ENCODE peak calls at places on chromosome 1, in eight cellular contexts. One of them, this sample, is unnamed.

GRCh38 chr1:62234709-62235108 is 40.1 kb downstream of the L1TD1 start:
- DNase-seq in left ventricle myocardium inferior: no peak
- DNase-seq in lower lobe of right lung: no peak
- DNase-seq in AG04450: no peak
- DNase-seq in cardiac muscle cell: no peak
- DNase-seq in IMR-90: no peak
- DNase-seq in upper lobe of left lung: no peak
- DNase-seq in brain microvascular endothelial cell: no peak
- DNase-seq in this sample: no peak

GRCh38 chr1:202952818-202953217 is 5.3 kb downstream of the ADIPOR1 start:
- DNase-seq in IMR-90: peak
- DNase-seq in AG04450: no peak
- DNase-seq in cardiac muscle cell: peak
- DNase-seq in left ventricle myocardium inferior: no peak
- DNase-seq in upper lobe of left lung: peak
- DNase-seq in brain microvascular endothelial cell: peak
- DNase-seq in lower lobe of right lung: peak
- DNase-seq in this sample: no peak

GRCh38 chr1:183238071-183238470 is 52.0 kb downstream of the LAMC2 start:
- DNase-seq in lower lobe of right lung: no peak
- DNase-seq in AG04450: no peak
- DNase-seq in left ventricle myocardium inferior: no peak
- DNase-seq in upper lobe of left lung: no peak
- DNase-seq in brain microvascular endothelial cell: peak
- DNase-seq in IMR-90: peak
- DNase-seq in cardiac muscle cell: peak
- DNase-seq in this sample: no peak

GRCh38 chr1:85898861-85899260 is 190.6 kb upstream of the ZNHIT6 start:
- DNase-seq in cardiac muscle cell: peak
- DNase-seq in AG04450: no peak
- DNase-seq in IMR-90: peak
- DNase-seq in brain microvascular endothelial cell: peak
- DNase-seq in left ventricle myocardium inferior: no peak
- DNase-seq in upper lobe of left lung: no peak
- DNase-seq in lower lobe of right lung: no peak
- DNase-seq in this sample: no peak

GRCh38 chr1:93079685-93080141 is 630 bp downstream of the MTF2 start:
- DNase-seq in AG04450: no peak
- DNase-seq in left ventricle myocardium inferior: no peak
- DNase-seq in cardiac muscle cell: peak
- DNase-seq in IMR-90: no peak
- DNase-seq in lower lobe of right lung: peak
- DNase-seq in brain microvascular endothelial cell: no peak
- DNase-seq in upper lobe of left lung: peak
- DNase-seq in this sample: no peak

GRCh38 chr1:184497962-184498723 is 111.3 kb downstream of the C1orf21 start:
- DNase-seq in brain microvascular endothelial cell: no peak
- DNase-seq in IMR-90: no peak
- DNase-seq in lower lobe of right lung: no peak
- DNase-seq in cardiac muscle cell: no peak
- DNase-seq in upper lobe of left lung: no peak
- DNase-seq in AG04450: no peak
- DNase-seq in left ventricle myocardium inferior: no peak
- DNase-seq in this sample: no peak

GRCh38 chr1:23673086-23673813 is 18.4 kb upstream of the RPL11 start:
- DNase-seq in brain microvascular endothelial cell: peak
- DNase-seq in AG04450: peak
- DNase-seq in upper lobe of left lung: no peak
- DNase-seq in left ventricle myocardium inferior: no peak
- DNase-seq in cardiac muscle cell: peak
- DNase-seq in lower lobe of right lung: no peak
- DNase-seq in IMR-90: peak
- DNase-seq in this sample: no peak

GRCh38 chr1:48596036-48596435 is 124.0 kb upstream of the SPATA6 start:
- DNase-seq in IMR-90: no peak
- DNase-seq in upper lobe of left lung: no peak
- DNase-seq in brain microvascular endothelial cell: no peak
- DNase-seq in cardiac muscle cell: peak
- DNase-seq in lower lobe of right lung: no peak
- DNase-seq in left ventricle myocardium inferior: no peak
- DNase-seq in AG04450: no peak
- DNase-seq in this sample: no peak

GRCh38 chr1:201164645-201165044 is 10.4 kb upstream of the TMEM9 start:
- DNase-seq in lower lobe of right lung: no peak
- DNase-seq in AG04450: no peak
- DNase-seq in cardiac muscle cell: no peak
- DNase-seq in IMR-90: no peak
- DNase-seq in brain microvascular endothelial cell: no peak
- DNase-seq in left ventricle myocardium inferior: no peak
- DNase-seq in upper lobe of left lung: no peak
- DNase-seq in this sample: no peak

GRCh38 chr1:216887032-216887431 is 163.8 kb upstream of the ESRRG start:
- DNase-seq in brain microvascular endothelial cell: no peak
- DNase-seq in IMR-90: peak
- DNase-seq in cardiac muscle cell: no peak
- DNase-seq in left ventricle myocardium inferior: no peak
- DNase-seq in AG04450: no peak
- DNase-seq in lower lobe of right lung: no peak
- DNase-seq in upper lobe of left lung: no peak
- DNase-seq in this sample: no peak

GRCh38 chr1:27071049-27071416 is 58.4 kb upstream of the TENT5B start:
- DNase-seq in IMR-90: peak
- DNase-seq in AG04450: no peak
- DNase-seq in left ventricle myocardium inferior: no peak
- DNase-seq in upper lobe of left lung: no peak
- DNase-seq in cardiac muscle cell: peak
- DNase-seq in lower lobe of right lung: no peak
- DNase-seq in brain microvascular endothelial cell: peak
- DNase-seq in this sample: no peak

GRCh38 chr1:217721692-217722091 is 90.5 kb downstream of the SPATA17 start:
- DNase-seq in AG04450: no peak
- DNase-seq in cardiac muscle cell: no peak
- DNase-seq in IMR-90: no peak
- DNase-seq in upper lobe of left lung: no peak
- DNase-seq in lower lobe of right lung: no peak
- DNase-seq in brain microvascular endothelial cell: no peak
- DNase-seq in left ventricle myocardium inferior: no peak
- DNase-seq in this sample: no peak

GRCh38 chr1:184802739-184803492 is 48.3 kb upstream of the EDEM3 start:
- DNase-seq in AG04450: peak
- DNase-seq in upper lobe of left lung: no peak
- DNase-seq in lower lobe of right lung: no peak
- DNase-seq in left ventricle myocardium inferior: no peak
- DNase-seq in brain microvascular endothelial cell: no peak
- DNase-seq in IMR-90: peak
- DNase-seq in cardiac muscle cell: no peak
- DNase-seq in this sample: no peak

GRCh38 chr1:30785181-30785580 is 27.6 kb upstream of the LAPTM5 start:
- DNase-seq in upper lobe of left lung: no peak
- DNase-seq in brain microvascular endothelial cell: no peak
- DNase-seq in left ventricle myocardium inferior: no peak
- DNase-seq in AG04450: no peak
- DNase-seq in cardiac muscle cell: no peak
- DNase-seq in IMR-90: no peak
- DNase-seq in lower lobe of right lung: no peak
- DNase-seq in this sample: no peak

GRCh38 chr1:30781906-30782305 is 24.3 kb upstream of the LAPTM5 start:
- DNase-seq in brain microvascular endothelial cell: no peak
- DNase-seq in IMR-90: no peak
- DNase-seq in AG04450: no peak
- DNase-seq in upper lobe of left lung: no peak
- DNase-seq in lower lobe of right lung: no peak
- DNase-seq in left ventricle myocardium inferior: no peak
- DNase-seq in cardiac muscle cell: no peak
- DNase-seq in this sample: no peak

GRCh38 chr1:30783244-30783915 is 25.8 kb upstream of the LAPTM5 start:
- DNase-seq in cardiac muscle cell: no peak
- DNase-seq in AG04450: no peak
- DNase-seq in upper lobe of left lung: peak
- DNase-seq in left ventricle myocardium inferior: peak
- DNase-seq in IMR-90: no peak
- DNase-seq in lower lobe of right lung: peak
- DNase-seq in brain microvascular endothelial cell: no peak
- DNase-seq in this sample: no peak

GRCh38 chr1:30780409-30780808 is 22.8 kb upstream of the LAPTM5 start:
- DNase-seq in lower lobe of right lung: no peak
- DNase-seq in brain microvascular endothelial cell: no peak
- DNase-seq in upper lobe of left lung: no peak
- DNase-seq in cardiac muscle cell: no peak
- DNase-seq in left ventricle myocardium inferior: no peak
- DNase-seq in AG04450: no peak
- DNase-seq in IMR-90: no peak
- DNase-seq in this sample: no peak

GRCh38 chr1:30782361-30783243 is 25.0 kb upstream of the LAPTM5 start:
- DNase-seq in lower lobe of right lung: peak
- DNase-seq in upper lobe of left lung: peak
- DNase-seq in cardiac muscle cell: peak
- DNase-seq in brain microvascular endothelial cell: no peak
- DNase-seq in AG04450: no peak
- DNase-seq in left ventricle myocardium inferior: peak
- DNase-seq in IMR-90: peak
- DNase-seq in this sample: peak
- H3K4me3 ChIP-seq in lower lobe of right lung: no peak
- H3K4me3 ChIP-seq in upper lobe of left lung: no peak
- H3K4me3 ChIP-seq in cardiac muscle cell: no peak
- H3K4me3 ChIP-seq in brain microvascular endothelial cell: no peak
- H3K4me3 ChIP-seq in AG04450: no peak
- H3K4me3 ChIP-seq in left ventricle myocardium inferior: no peak
- H3K4me3 ChIP-seq in IMR-90: no peak
- H3K4me3 ChIP-seq in this sample: peak

GRCh38 chr1:86992790-86993189 is 78.4 kb downstream of the HS2ST1 start:
- DNase-seq in AG04450: no peak
- DNase-seq in left ventricle myocardium inferior: no peak
- DNase-seq in lower lobe of right lung: no peak
- DNase-seq in cardiac muscle cell: no peak
- DNase-seq in brain microvascular endothelial cell: no peak
- DNase-seq in upper lobe of left lung: no peak
- DNase-seq in IMR-90: no peak
- DNase-seq in this sample: no peak

GRCh38 chr1:86991549-86992186 is 77.2 kb downstream of the HS2ST1 start:
- DNase-seq in lower lobe of right lung: no peak
- DNase-seq in upper lobe of left lung: no peak
- DNase-seq in brain microvascular endothelial cell: no peak
- DNase-seq in left ventricle myocardium inferior: no peak
- DNase-seq in AG04450: no peak
- DNase-seq in IMR-90: no peak
- DNase-seq in cardiac muscle cell: no peak
- DNase-seq in this sample: no peak

GRCh38 chr1:86993269-86993985 is 79.0 kb downstream of the HS2ST1 start:
- DNase-seq in cardiac muscle cell: no peak
- DNase-seq in brain microvascular endothelial cell: no peak
- DNase-seq in AG04450: no peak
- DNase-seq in upper lobe of left lung: no peak
- DNase-seq in left ventricle myocardium inferior: no peak
- DNase-seq in lower lobe of right lung: no peak
- DNase-seq in IMR-90: no peak
- DNase-seq in this sample: no peak

GRCh38 chr1:86988835-86989234 is 74.4 kb downstream of the HS2ST1 start:
- DNase-seq in left ventricle myocardium inferior: no peak
- DNase-seq in cardiac muscle cell: no peak
- DNase-seq in lower lobe of right lung: no peak
- DNase-seq in upper lobe of left lung: no peak
- DNase-seq in IMR-90: no peak
- DNase-seq in brain microvascular endothelial cell: no peak
- DNase-seq in AG04450: no peak
- DNase-seq in this sample: no peak

GRCh38 chr1:86990826-86991225 is 76.4 kb downstream of the HS2ST1 start:
- DNase-seq in left ventricle myocardium inferior: no peak
- DNase-seq in brain microvascular endothelial cell: no peak
- DNase-seq in upper lobe of left lung: no peak
- DNase-seq in IMR-90: no peak
- DNase-seq in cardiac muscle cell: no peak
- DNase-seq in AG04450: no peak
- DNase-seq in lower lobe of right lung: no peak
- DNase-seq in this sample: no peak
- H3K27ac ChIP-seq in left ventricle myocardium inferior: no peak
- H3K27ac ChIP-seq in brain microvascular endothelial cell: no peak
- H3K27ac ChIP-seq in upper lobe of left lung: no peak
- H3K27ac ChIP-seq in IMR-90: no peak
- H3K27ac ChIP-seq in cardiac muscle cell: no peak
- H3K27ac ChIP-seq in AG04450: no peak
- H3K27ac ChIP-seq in lower lobe of right lung: no peak
- H3K27ac ChIP-seq in this sample: no peak

DNA sequence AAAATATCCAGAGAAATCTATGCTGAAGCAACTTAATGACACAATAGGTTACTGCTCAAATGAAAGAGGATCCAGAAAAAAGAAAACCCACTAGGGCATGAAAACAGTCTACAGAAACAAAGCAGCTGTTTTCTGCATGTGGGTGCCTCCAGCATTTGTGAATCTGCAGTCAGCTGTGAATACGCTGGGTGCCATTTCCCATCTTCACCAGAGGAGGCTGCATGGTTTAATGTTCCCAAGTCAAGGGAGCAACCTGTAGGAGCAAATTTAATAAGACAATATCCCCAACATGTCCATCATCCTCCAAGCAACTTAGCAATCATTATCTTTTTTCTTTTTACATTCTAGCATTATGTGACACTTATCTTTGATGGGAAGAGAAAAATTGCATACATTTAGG is 396.6 kb downstream of the BRINP2 start:
- DNase-seq in brain microvascular endothelial cell: no peak
- DNase-seq in lower lobe of right lung: no peak
- DNase-seq in cardiac muscle cell: peak
- DNase-seq in left ventricle myocardium inferior: no peak
- DNase-seq in AG04450: peak
- DNase-seq in IMR-90: peak
- DNase-seq in upper lobe of left lung: no peak
- DNase-seq in this sample: no peak
- TF ChIP-seq CTCF in brain microvascular endothelial cell: peak
- TF ChIP-seq CTCF in lower lobe of right lung: no peak
- TF ChIP-seq CTCF in cardiac muscle cell: peak
- TF ChIP-seq CTCF in left ventricle myocardium inferior: peak
- TF ChIP-seq CTCF in AG04450: peak
- TF ChIP-seq CTCF in IMR-90: peak
- TF ChIP-seq CTCF in upper lobe of left lung: no peak
- TF ChIP-seq CTCF in this sample: no peak

DNA sequence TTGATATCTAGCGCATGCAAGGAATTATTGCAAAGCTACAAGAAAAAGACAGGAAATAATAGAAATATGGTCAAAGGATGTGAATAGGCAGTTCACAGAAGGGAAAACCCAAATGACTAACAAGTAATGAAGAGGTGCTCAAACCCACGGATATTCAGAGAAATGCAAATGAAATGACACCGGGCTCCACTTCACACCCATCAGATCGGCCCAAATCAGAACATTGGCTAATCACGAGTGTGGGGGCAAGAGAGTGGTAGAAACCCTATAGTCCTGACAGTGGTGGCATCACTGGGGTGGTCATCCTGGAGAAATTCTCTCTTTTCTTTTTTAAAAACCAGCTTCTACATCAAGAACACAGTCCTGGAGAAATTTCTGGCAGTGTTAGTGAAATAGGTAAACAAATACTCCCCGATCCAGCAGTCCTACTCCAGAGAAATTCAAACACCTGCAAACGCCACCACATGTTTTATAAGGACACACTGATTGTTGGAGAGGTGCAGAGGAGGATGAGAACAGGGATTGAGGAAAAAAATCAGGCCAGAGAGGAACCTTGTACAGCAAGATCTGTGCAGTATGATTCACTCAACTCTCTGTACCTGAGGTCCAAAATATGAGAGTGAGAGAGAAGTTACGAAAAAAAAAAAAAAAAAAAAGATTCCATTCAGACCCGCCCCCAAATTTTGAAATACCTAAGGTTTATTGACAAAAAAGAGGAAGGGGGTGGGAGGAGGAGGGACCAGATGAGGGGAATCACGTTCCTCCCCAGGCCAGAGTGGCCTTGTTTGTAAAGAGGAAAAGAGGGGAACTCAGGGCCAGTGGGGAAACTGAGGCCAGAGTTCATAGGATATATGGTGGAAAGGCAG is 9.2 kb upstream of the TNFRSF1B start:
- DNase-seq in left ventricle myocardium inferior: no peak
- DNase-seq in upper lobe of left lung: peak
- DNase-seq in IMR-90: no peak
- DNase-seq in cardiac muscle cell: no peak
- DNase-seq in lower lobe of right lung: no peak
- DNase-seq in brain microvascular endothelial cell: no peak
- DNase-seq in AG04450: no peak
- DNase-seq in this sample: no peak
- H3K4me3 ChIP-seq in left ventricle myocardium inferior: no peak
- H3K4me3 ChIP-seq in upper lobe of left lung: no peak
- H3K4me3 ChIP-seq in IMR-90: no peak
- H3K4me3 ChIP-seq in cardiac muscle cell: no peak
- H3K4me3 ChIP-seq in lower lobe of right lung: no peak
- H3K4me3 ChIP-seq in brain microvascular endothelial cell: no peak
- H3K4me3 ChIP-seq in AG04450: no peak
- H3K4me3 ChIP-seq in this sample: no peak